ENCODE peak calls at places on chromosome 3, in nine cellular contexts. Z is cardiac muscle cell, F is PC-9, A is A549, X is stomach, H is RWPE2, I is breast epithelium, N is upper lobe of right lung, C is fibroblast of lung. Y is an unnamed sample. For H3K4me1, the result is how much of the 10 kb centered on the place peaks cover.

GRCh38 chr3:84074767-84075166 is 884.0 kb upstream of the CADM2 start:
- DNase-seq in C (no peak), A (no peak), N (no peak), H (no peak), I (no peak), X (no peak), Z (no peak), F (no peak), Y (no peak)

GRCh38 chr3:134079111-134079531 is 49.4 kb upstream of the SLCO2A1 start:
- DNase-seq in F (peak), H (no peak), A (no peak), C (no peak), I (no peak), Z (no peak), X (no peak), N (no peak), Y (peak)

GRCh38 chr3:125148836-125149235 is 63.7 kb downstream of the SLC12A8 start:
- DNase-seq in C (peak), H (no peak), I (no peak), X (no peak), Z (no peak), F (no peak), A (no peak), N (peak), Y (no peak)

GRCh38 chr3:131216801-131217200 is 164.8 kb upstream of the NUDT16 start:
- DNase-seq in C (peak), H (no peak), A (peak), F (peak), N (no peak), X (peak), Z (no peak), I (no peak), Y (no peak)

GRCh38 chr3:66425032-66425431 is 75.8 kb downstream of the LRIG1 start:
- DNase-seq in F (no peak), A (no peak), N (no peak), H (no peak), I (no peak), C (peak), Z (no peak), X (no peak), Y (peak)

GRCh38 chr3:41907330-41908073 is 54.4 kb downstream of the ULK4 start:
- DNase-seq in C (no peak), H (no peak), Z (no peak), A (no peak), N (no peak), X (no peak), F (no peak), I (no peak), Y (no peak)

GRCh38 chr3:179929091-179929529 is 107.6 kb downstream of the PEX5L start:
- DNase-seq in F (no peak), N (no peak), C (peak), Z (peak), A (peak), X (peak), I (no peak), H (no peak), Y (no peak)

GRCh38 chr3:188510366-188510765 is 356.4 kb downstream of the LPP start:
- DNase-seq in C (peak), A (no peak), H (peak), Z (no peak), F (peak), X (no peak), I (no peak), N (no peak), Y (no peak)

GRCh38 chr3:13420051-13420816 is at the start of gene NUP210:
- DNase-seq in C (no peak), F (no peak), N (peak), A (peak), H (no peak), X (peak), Z (peak), I (no peak), Y (no peak)

GRCh38 chr3:67349551-67350174 is 304.7 kb downstream of the SUCLG2 start:
- DNase-seq in C (peak), H (no peak), F (no peak), A (no peak), Z (no peak), I (no peak), N (no peak), X (no peak), Y (no peak)

GRCh38 chr3:124952456-124952855 is 17.9 kb upstream of the MUC13 start:
- DNase-seq in Z (no peak), N (no peak), H (no peak), C (no peak), A (no peak), F (no peak), I (no peak), X (no peak), Y (no peak)

GRCh38 chr3:80733522-80734176 is 965.9 kb upstream of the ROBO1 start:
- DNase-seq in Z (peak), F (peak), I (no peak), X (peak), C (peak), H (no peak), A (peak), N (no peak), Y (no peak)

GRCh38 chr3:129614435-129614834 is 8.0 kb upstream of the PLXND1 start:
- DNase-seq in C (no peak), F (no peak), Z (no peak), I (no peak), A (no peak), H (no peak), X (no peak), N (no peak), Y (no peak)

GRCh38 chr3:31159331-31160039 is 265.0 kb upstream of the GADL1 start:
- DNase-seq in C (peak), Z (no peak), F (no peak), N (no peak), I (no peak), A (no peak), H (no peak), X (no peak), Y (no peak)
- TF ChIP-seq CTCF in C (no peak), Z (no peak), F (no peak), N (no peak), I (no peak), A (no peak), H (no peak), X (no peak), Y (no peak)

GRCh38 chr3:39106281-39107055 is 959 bp downstream of the GORASP1 start:
- DNase-seq in H (no peak), C (peak), X (no peak), F (no peak), Z (peak), I (no peak), N (no peak), A (no peak), Y (no peak)
- H3K4me1 ChIP-seq in H (under half), C (under half), X (under half), F (under half), Z (under half), I (under half), N (under half), A (under half), Y (under half)

GRCh38 chr3:21573291-21573690 is 177.7 kb downstream of the ZNF385D start:
- DNase-seq in X (no peak), N (no peak), A (no peak), F (no peak), C (peak), I (no peak), H (no peak), Z (no peak), Y (no peak)
- H3K27ac ChIP-seq in X (no peak), N (no peak), A (no peak), F (no peak), C (no peak), I (no peak), H (no peak), Z (no peak), Y (no peak)

GRCh38 chr3:31688847-31689246 is 156.1 kb downstream of the STT3B start:
- DNase-seq in X (no peak), F (no peak), A (no peak), N (no peak), C (no peak), Z (no peak), I (no peak), H (no peak), Y (no peak)

GRCh38 chr3:31692714-31693113 is 160.0 kb downstream of the STT3B start:
- DNase-seq in H (no peak), A (no peak), F (no peak), I (no peak), X (no peak), N (no peak), C (no peak), Z (no peak), Y (no peak)

DNA sequence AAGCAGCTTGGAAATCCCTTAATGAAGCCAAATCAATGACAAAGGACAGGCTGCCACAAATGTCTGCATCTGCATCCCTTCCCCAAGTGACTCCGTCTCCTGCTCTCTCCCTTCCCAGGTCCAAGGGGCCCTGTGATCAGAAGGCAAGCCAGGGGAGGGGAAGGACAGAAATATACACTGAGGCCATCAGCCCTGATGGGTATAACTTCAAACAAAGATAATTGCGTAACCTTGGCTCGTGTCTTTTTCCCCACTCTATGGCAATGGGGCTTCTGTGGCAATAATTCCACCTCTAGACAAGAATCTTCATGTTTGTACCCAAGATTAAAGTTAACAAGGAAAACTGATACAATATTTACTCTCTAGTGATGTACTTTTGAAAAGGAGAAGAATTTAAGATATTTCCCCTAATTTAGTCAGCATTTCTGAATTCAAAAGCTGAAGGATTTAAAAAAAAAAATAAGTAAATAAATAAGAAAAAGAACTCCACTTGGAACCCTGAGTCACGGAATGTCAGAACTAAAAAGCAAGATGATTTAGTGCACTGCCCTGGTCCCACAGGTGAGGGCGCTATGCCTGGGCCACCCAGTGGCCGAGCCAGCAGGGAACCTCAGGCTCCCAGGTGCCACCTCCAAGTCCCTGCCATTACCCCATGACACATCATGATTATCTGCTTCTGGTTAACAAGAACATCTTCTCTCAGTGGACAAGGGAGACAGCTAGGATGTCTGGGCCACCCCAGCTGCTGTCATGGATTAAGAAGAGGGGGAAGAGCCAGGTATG is 154.5 kb downstream of the STT3B start:
- DNase-seq in C (no peak), Z (no peak), I (no peak), A (no peak), F (no peak), H (no peak), N (no peak), X (no peak), Y (no peak)
- TF ChIP-seq CTCF in C (no peak), Z (no peak), I (no peak), A (no peak), F (peak), H (peak), N (peak), X (no peak), Y (no peak)

DNA sequence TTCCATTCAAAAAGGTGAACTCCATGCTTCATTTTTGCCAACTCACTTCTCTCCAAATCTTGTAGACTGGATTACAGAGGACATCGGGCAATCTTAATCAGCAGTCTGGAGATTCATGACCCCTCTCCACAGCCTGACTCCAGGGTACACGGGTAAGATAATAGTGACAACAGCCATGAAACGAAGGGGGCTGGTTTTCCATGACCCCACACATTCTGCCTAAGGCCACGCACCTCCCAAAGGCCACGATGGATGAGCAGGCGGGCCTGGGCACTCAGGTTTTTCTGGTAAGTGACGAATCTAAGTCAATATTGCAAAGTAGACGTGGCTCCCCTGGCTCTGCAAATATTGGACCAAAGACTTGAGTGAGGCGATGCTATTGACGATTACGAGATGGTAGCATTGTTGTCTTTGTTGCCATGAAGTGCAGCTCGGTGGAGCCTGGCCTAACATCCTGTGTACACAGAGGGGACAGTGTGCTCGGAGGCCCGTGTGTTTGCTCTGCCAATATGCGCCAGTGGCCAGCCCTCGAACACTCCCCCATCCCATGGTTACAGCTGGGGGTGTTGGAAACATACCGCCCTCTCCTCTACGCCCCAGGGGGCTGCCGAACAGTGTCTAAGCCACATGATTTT is 119.1 kb downstream of the OPA1 start:
- DNase-seq in Z (no peak), A (no peak), N (no peak), X (no peak), F (no peak), C (no peak), I (peak), H (no peak), Y (no peak)
- H3K4me1 ChIP-seq in Z (under half), A (under half), N (under half), X (under half), F (under half), C (under half), I (under half), H (under half), Y (under half)

GRCh38 chr3:46986782-46987484 is 7.5 kb downstream of the NBEAL2 start:
- DNase-seq in N (no peak), F (no peak), Z (peak), A (no peak), C (no peak), I (no peak), H (no peak), X (no peak), Y (no peak)

GRCh38 chr3:46988616-46989015 is 9.2 kb downstream of the NBEAL2 start:
- DNase-seq in C (no peak), F (no peak), A (no peak), Z (no peak), I (no peak), N (no peak), H (no peak), X (no peak), Y (no peak)

GRCh38 chr3:46989146-46989810 is 9.8 kb downstream of the NBEAL2 start:
- DNase-seq in C (no peak), H (no peak), Z (no peak), I (no peak), A (no peak), F (no peak), X (no peak), N (no peak), Y (no peak)

GRCh38 chr3:46986055-46986730 is 6.7 kb downstream of the NBEAL2 start:
- DNase-seq in Z (no peak), F (no peak), C (no peak), X (no peak), A (no peak), H (no peak), N (no peak), I (no peak), Y (no peak)

DNA sequence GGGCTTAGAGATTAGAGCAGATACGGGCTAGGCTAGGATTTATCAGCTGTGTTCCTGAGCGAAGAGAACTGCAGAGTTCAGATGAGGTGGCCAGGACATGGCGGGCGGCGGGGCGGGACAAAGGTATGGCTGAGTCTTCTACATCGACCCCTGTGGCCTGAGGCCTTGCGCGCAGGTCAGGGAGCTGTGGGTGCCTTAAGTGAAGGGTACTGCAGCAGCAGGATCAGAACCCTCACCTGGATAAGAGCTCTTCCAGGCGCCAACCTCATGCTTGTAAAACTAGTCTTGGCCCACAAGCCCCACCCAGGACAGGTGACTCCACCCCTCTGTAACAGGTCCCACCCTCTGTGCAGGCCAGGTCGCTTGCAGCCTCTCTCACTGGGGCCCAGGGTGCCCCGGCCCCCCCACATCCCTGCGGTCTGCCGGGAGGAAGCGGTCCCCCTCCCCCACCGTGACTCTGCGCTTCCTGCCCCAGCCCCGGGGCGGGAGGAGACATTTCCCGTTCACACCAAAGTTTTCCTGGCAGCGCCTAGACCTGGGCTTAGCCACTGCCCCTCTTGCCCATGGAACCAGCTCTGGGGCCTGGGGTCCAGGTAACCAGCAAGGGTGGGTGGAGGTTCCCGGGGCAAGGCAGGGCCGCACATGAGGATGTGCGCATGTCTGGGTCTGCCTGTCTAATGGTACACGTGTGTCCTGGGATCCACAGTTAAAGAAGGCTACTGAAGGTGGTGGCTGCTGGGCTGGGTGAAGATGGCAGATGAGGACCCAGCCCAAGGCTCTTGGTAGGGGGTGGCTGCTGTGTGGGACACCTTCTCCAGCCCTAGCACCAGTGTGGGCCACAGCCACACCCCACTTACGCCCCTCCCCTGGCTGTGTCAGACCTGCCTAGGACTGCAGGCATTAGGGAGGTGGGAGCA is 8.3 kb downstream of the NBEAL2 start:
- DNase-seq in X (peak), I (no peak), Z (no peak), A (peak), N (peak), F (no peak), H (peak), C (no peak), Y (no peak)
- H3K27ac ChIP-seq in X (peak), I (no peak), Z (no peak), A (peak), N (peak), F (no peak), H (peak), C (no peak), Y (peak)

GRCh38 chr3:161914703-161915102 is 418.1 kb downstream of the OTOL1 start:
- DNase-seq in X (no peak), N (no peak), A (peak), I (no peak), F (no peak), Z (peak), H (no peak), C (peak), Y (peak)
- TF ChIP-seq CTCF in X (no peak), N (peak), A (peak), I (no peak), F (no peak), Z (peak), H (peak), C (peak), Y (no peak)

DNA sequence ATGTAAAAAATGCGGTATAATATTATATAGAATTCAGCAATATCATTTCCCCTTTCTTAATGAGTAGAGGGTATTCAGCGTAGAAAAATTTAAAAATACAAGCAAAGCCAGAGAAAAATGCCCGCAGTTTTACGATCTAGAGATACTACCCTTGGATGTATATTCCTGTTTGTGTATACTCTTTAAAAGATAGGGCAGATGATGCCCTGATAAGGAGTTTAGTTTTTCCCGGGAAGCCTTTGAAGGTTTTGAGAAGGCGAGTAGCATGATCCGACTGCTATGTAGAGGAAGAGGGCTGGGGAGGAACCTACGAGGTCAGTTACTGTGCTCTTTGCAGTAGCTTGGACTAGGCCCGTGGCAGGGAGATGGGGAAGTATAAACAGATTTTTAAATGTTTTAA is 1.2 kb downstream of the YEATS2 start:
- DNase-seq in A (no peak), I (no peak), N (no peak), H (no peak), C (peak), X (no peak), F (no peak), Z (peak), Y (no peak)
- H3K4me1 ChIP-seq in A (under half), I (under half), N (under half), H (under half), C (under half), X (under half), F (under half), Z (under half), Y (under half)

GRCh38 chr3:116423945-116424344 is 21.3 kb downstream of the LSAMP start:
- DNase-seq in F (no peak), Z (no peak), I (no peak), H (no peak), C (peak), N (no peak), A (no peak), X (no peak), Y (no peak)

GRCh38 chr3:116426036-116426435 is 19.3 kb downstream of the LSAMP start:
- DNase-seq in C (no peak), I (no peak), X (no peak), N (no peak), F (no peak), H (no peak), Z (no peak), A (no peak), Y (no peak)

GRCh38 chr3:116423365-116423764 is 21.9 kb downstream of the LSAMP start:
- DNase-seq in Z (no peak), N (no peak), C (no peak), A (no peak), H (no peak), I (no peak), F (no peak), X (no peak), Y (no peak)

DNA sequence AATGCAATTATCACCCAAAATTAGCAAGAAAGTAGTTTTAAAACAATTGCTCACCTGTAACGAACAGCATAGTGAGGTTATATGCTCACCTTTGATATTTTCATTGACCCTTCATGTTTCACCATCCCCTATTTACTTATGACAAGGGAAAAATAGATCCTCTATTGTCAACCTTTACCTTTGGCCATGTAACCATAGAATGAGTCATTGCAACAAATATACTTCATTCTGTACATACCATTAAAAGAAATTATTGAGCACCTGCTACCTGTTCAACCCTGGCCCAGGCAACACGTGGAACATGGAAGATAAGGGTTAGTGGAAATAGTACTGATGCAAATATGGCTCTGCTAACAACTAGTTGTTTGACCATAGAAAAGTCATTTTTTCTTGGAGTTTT is 20.2 kb downstream of the LSAMP start:
- DNase-seq in H (no peak), F (no peak), Z (no peak), N (no peak), X (no peak), I (no peak), C (no peak), A (no peak), Y (no peak)
- H3K27ac ChIP-seq in H (no peak), F (no peak), Z (no peak), N (no peak), X (no peak), I (no peak), C (no peak), A (no peak), Y (no peak)

Y was measured in gastrocnemius medialis.